ENCODE peak calls at places on chromosome 3, in eight cellular contexts. E is SW 1271, L is T-helper 9 cell, Z is substantia nigra, S is glutamatergic neuron, T is HT-29, U is RWPE1, X is NB4. N is an unnamed sample.
A peak's percentile ranks its signal among the peaks of the same experiment; 100 is the strongest.

GRCh38 chr3:63364495-63364894 is 86.4 kb downstream of the SYNPR start:
- DNase-seq in Z (no peak), E (no peak), T (peak; percentile 50), L (no peak), U (peak; percentile 12), X (peak; percentile 7), S (no peak), N (no peak)

GRCh38 chr3:52121813-52122212 is 32.4 kb downstream of the POC1A start:
- DNase-seq in U (no peak), X (peak; percentile 81), E (no peak), T (no peak), L (no peak), S (no peak), Z (no peak), N (no peak)

GRCh38 chr3:71659758-71660666 is 65.2 kb downstream of the EIF4E3 start:
- DNase-seq in Z (no peak), S (no peak), U (no peak), X (no peak), E (no peak), L (no peak), T (no peak), N (no peak)

GRCh38 chr3:162863579-162863978 is 1367.0 kb downstream of the OTOL1 start:
- DNase-seq in U (no peak), L (no peak), Z (no peak), X (no peak), E (no peak), T (no peak), S (no peak), N (no peak)

GRCh38 chr3:82940124-82940523 is 1178.7 kb upstream of the GBE1 start:
- DNase-seq in T (no peak), X (no peak), Z (no peak), U (no peak), S (no peak), L (no peak), E (no peak), N (no peak)

GRCh38 chr3:137194301-137194700 is 236.5 kb downstream of the IL20RB start:
- DNase-seq in U (no peak), X (no peak), E (no peak), T (no peak), Z (no peak), S (no peak), L (no peak), N (no peak)

GRCh38 chr3:71684752-71685151 is 40.5 kb downstream of the EIF4E3 start:
- DNase-seq in E (no peak), S (no peak), T (peak; percentile 13), U (peak; percentile 73), L (no peak), X (peak; percentile 74), Z (peak; percentile 27), N (no peak)

GRCh38 chr3:156689589-156689988 is 15.2 kb downstream of the TIPARP start:
- DNase-seq in Z (no peak), X (no peak), E (no peak), S (no peak), L (no peak), U (no peak), T (no peak), N (no peak)

GRCh38 chr3:71050521-71051258 is 532.8 kb downstream of the FOXP1 start:
- DNase-seq in S (no peak), X (peak; percentile 15), E (no peak), L (no peak), T (peak; percentile 76), U (no peak), Z (peak; percentile 39), N (no peak)

GRCh38 chr3:10447110-10447509 is 58.3 kb downstream of the ATP2B2 start:
- DNase-seq in L (no peak), Z (no peak), E (no peak), S (no peak), X (no peak), U (no peak), T (no peak), N (no peak)

GRCh38 chr3:18559323-18559972 is 134.3 kb upstream of the SATB1 start:
- DNase-seq in S (peak; percentile 26), L (peak; percentile 1), Z (no peak), E (peak; percentile 35), U (peak; percentile 1), T (peak; percentile 72), X (peak; percentile 53), N (peak; percentile 2)

GRCh38 chr3:111910806-111911205 is 51.7 kb downstream of the PHLDB2 start:
- DNase-seq in T (no peak), X (no peak), U (no peak), Z (no peak), E (peak; percentile 56), L (no peak), S (no peak), N (no peak)

GRCh38 chr3:197021231-197021630 is 8.4 kb downstream of the MELTF start:
- DNase-seq in Z (no peak), U (no peak), E (no peak), S (no peak), T (no peak), X (no peak), L (no peak), N (no peak)

GRCh38 chr3:15325228-15325627 is 7.2 kb downstream of the SH3BP5 start:
- DNase-seq in S (no peak), L (no peak), X (no peak), Z (no peak), E (no peak), U (no peak), T (no peak), N (no peak)

GRCh38 chr3:177553586-177553985 is 356.3 kb upstream of the TBL1XR1 start:
- DNase-seq in U (no peak), X (no peak), Z (peak; percentile 8), S (no peak), L (no peak), T (no peak), E (no peak), N (no peak)

GRCh38 chr3:47612178-47612577 is 33.5 kb upstream of the CSPG5 start:
- DNase-seq in T (no peak), Z (no peak), X (no peak), S (no peak), U (no peak), E (peak; percentile 12), L (no peak), N (no peak)